ENCODE peak calls at places on chromosomes 13 and 19, in six cellular contexts. L is activated CD4-positive, alpha-beta T cell treated with anti-CD3 and anti-CD28 coated beads, Interleukin-2, amount 50 U/mL, for 24 hours; I is activated T-helper 1 cell treated with anti-CD3 and anti-CD28 coated beads, Interleukin-2, amount 50 U/mL, for 16 hours; W is Right ventricle myocardium superior; F is heart left ventricle; D is HFFc6. Q is an unnamed sample.

GRCh38 chr19:55693336-55693974 is 18.4 kb downstream of the EPN1 start:
- DNase-seq in L (no peak), I (no peak), W (peak), F (peak), D (no peak), Q (no peak)

GRCh38 chr19:1847684-1848398 is 442 bp downstream of the REXO1 start:
- DNase-seq in L (no peak), I (no peak), W (peak), F (peak), D (peak), Q (no peak)

GRCh38 chr13:20125129-20125782 is 35.6 kb downstream of the GJA3 start:
- DNase-seq in L (no peak), I (no peak), W (no peak), F (no peak), D (peak), Q (peak)

GRCh38 chr19:16078759-16079707 is 2.7 kb downstream of the TPM4 start:
- DNase-seq in L (peak), I (peak), W (peak), F (peak), D (peak), Q (peak)

GRCh38 chr19:55189424-55189823 is 9.3 kb upstream of the SYT5 start:
- DNase-seq in L (no peak), I (no peak), W (no peak), F (peak), D (peak), Q (peak)

GRCh38 chr13:30847697-30848307 is 58.3 kb upstream of the MEDAG start:
- DNase-seq in L (peak), I (no peak), W (no peak), F (peak), D (peak), Q (peak)

GRCh38 chr19:46002678-46003275 is 7.5 kb downstream of the CCDC61 start:
- DNase-seq in L (no peak), I (no peak), W (no peak), F (no peak), D (no peak), Q (no peak)

GRCh38 chr13:50126378-50127016 is 111.3 kb downstream of the KCNRG start:
- DNase-seq in L (no peak), I (no peak), W (no peak), F (no peak), D (no peak), Q (peak)

GRCh38 chr19:1266818-1267440 is 2.2 kb upstream of the CIRBP start:
- DNase-seq in L (no peak), I (peak), W (peak), F (peak), D (peak), Q (peak)